ENCODE peak calls at places on chromosomes 1 and 21, in six cellular contexts. P is left ventricle myocardium inferior, R is heart right ventricle, S is neuronal stem cell, E is tibial nerve, D is IMR-90. Q is an unnamed sample.
A peak's percentile ranks its signal among the peaks of the same experiment; 100 is the strongest.

GRCh38 chr1:18681423-18681835 is 50.8 kb downstream of the PAX7 start:
- DNase-seq in R (no peak), E (no peak), D (peak; percentile 16), P (no peak), S (no peak), Q (no peak)

GRCh38 chr21:31340942-31341487 is 3.0 kb downstream of the TIAM1 start:
- DNase-seq in E (no peak), P (no peak), D (no peak), S (no peak), R (no peak), Q (no peak)

GRCh38 chr1:206606867-206607266 is 5.4 kb downstream of the EIF2D start:
- DNase-seq in R (no peak), S (no peak), E (no peak), D (peak; percentile 41), P (no peak), Q (no peak)

GRCh38 chr1:8702848-8703810 is 114.3 kb downstream of the RERE start:
- DNase-seq in D (peak; percentile 89), S (peak; percentile 92), E (peak; percentile 75), R (peak; percentile 90), P (peak; percentile 93), Q (peak; percentile 93)

GRCh38 chr1:231590453-231591198 is 36.0 kb upstream of the DISC1 start:
- DNase-seq in P (peak; percentile 41), S (peak; percentile 14), R (peak; percentile 49), E (peak; percentile 44), D (peak; percentile 83), Q (peak; percentile 37)

GRCh38 chr1:244863491-244864252 is 671 bp downstream of the HNRNPU start:
- DNase-seq in E (peak; percentile 14), P (peak; percentile 35), D (no peak), R (peak; percentile 34), S (no peak), Q (no peak)

GRCh38 chr1:160954158-160955104 is at the start of gene ITLN2:
- DNase-seq in E (no peak), P (no peak), S (peak; percentile 48), R (no peak), D (peak; percentile 14), Q (no peak)

GRCh38 chr1:25080294-25081209 is 150.5 kb upstream of the RUNX3 start:
- DNase-seq in R (no peak), E (no peak), S (no peak), P (no peak), D (peak; percentile 14), Q (no peak)

GRCh38 chr1:84406209-84406917 is 8.1 kb downstream of the DNASE2B start:
- DNase-seq in E (no peak), D (peak; percentile 46), R (no peak), P (no peak), S (no peak), Q (no peak)

GRCh38 chr1:209063816-209064664 is 519.5 kb upstream of the CAMK1G start:
- DNase-seq in E (no peak), D (no peak), S (no peak), P (no peak), R (no peak), Q (no peak)

DNA sequence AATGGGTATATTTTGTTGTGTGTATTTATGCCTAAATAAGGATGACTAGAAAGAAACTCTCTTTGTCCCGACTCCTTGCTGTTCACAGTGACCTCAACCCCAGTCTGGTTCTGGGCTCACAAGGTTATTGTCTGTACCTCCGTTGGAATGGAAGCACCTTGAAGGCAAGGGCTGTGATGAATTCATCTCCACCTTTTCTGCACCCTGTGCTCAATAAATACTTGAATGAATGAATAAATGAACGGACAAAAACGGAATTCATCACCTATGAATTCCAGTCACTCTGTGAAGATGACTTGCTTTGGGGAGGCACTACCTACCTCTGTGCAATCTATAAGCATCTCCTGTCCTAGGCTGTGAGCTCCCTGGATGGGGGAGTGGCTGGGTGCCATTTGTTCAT is 39.3 kb downstream of the HSPG2 start:
- DNase-seq in S (no peak), E (no peak), D (no peak), P (no peak), R (no peak), Q (no peak)
- H3K4me1 ChIP-seq in S (peaks cover 15% of the 10 kb centered on the region), E (peaks cover 86% of the 10 kb centered on the region), D (peaks cover 9% of the 10 kb centered on the region), P (peaks cover 100% of the 10 kb centered on the region), R (peaks cover 64% of the 10 kb centered on the region), Q (peaks cover 30% of the 10 kb centered on the region)

GRCh38 chr1:92482404-92482664 is 4.4 kb downstream of the GFI1 start:
- DNase-seq in S (peak; percentile 45), D (no peak), E (no peak), P (no peak), R (no peak), Q (no peak)
- H3K4me3 ChIP-seq in S (no peak overlapping the region), D (no peak overlapping the region), E (peak overlapping the region; percentile 4), P (peak overlapping the region; percentile 69), R (peak overlapping the region; percentile 25), Q (no peak overlapping the region)

GRCh38 chr1:94302497-94302896 is 65.1 kb upstream of the ARHGAP29 start:
- DNase-seq in S (no peak), E (no peak), P (no peak), R (no peak), D (no peak), Q (no peak)
- H3K4me1 ChIP-seq in S (no peaks in the 10 kb centered on the region), E (peaks cover 21% of the 10 kb centered on the region), P (peaks cover 62% of the 10 kb centered on the region), R (no peaks in the 10 kb centered on the region), D (peaks cover 9% of the 10 kb centered on the region), Q (peaks cover 46% of the 10 kb centered on the region)

GRCh38 chr1:233326319-233326994 is 1.1 kb upstream of the MAP3K21 start:
- DNase-seq in E (no peak), S (no peak), R (no peak), P (no peak), D (no peak), Q (no peak)
- H3K4me3 ChIP-seq in E (no peak overlapping the region), S (no peak overlapping the region), R (no peak overlapping the region), P (peak overlapping the region; percentile 75), D (no peak overlapping the region), Q (no peak overlapping the region)

GRCh38 chr1:151982300-151983005 is 11.2 kb downstream of the S100A10 start:
- DNase-seq in S (no peak), P (no peak), D (no peak), E (no peak), R (no peak), Q (no peak)
- H3K4me1 ChIP-seq in S (no peaks in the 10 kb centered on the region), P (peaks cover 76% of the 10 kb centered on the region), D (peaks cover 4% of the 10 kb centered on the region), E (peaks cover 75% of the 10 kb centered on the region), R (peaks cover 2% of the 10 kb centered on the region), Q (peaks cover 37% of the 10 kb centered on the region)